ENCODE peak calls at places on chromosomes 16 and 17, in six cellular contexts. D is HCT116, C is Peyer's patch, M is lower leg skin, W is uterus, J is heart left ventricle. B is an unnamed sample.

GRCh38 chr16:3974751-3975150 is 94.2 kb upstream of the CREBBP start:
- DNase-seq in D (no peak), C (no peak), M (no peak), W (no peak), J (no peak), B (no peak)

GRCh38 chr16:17101646-17102045 is 369.1 kb downstream of the XYLT1 start:
- DNase-seq in D (peak; percentile 54), C (no peak), M (no peak), W (no peak), J (no peak), B (peak; percentile 14)

GRCh38 chr16:78520470-78520869 is 421.0 kb downstream of the WWOX start:
- DNase-seq in D (no peak), C (no peak), M (no peak), W (peak; percentile 40), J (no peak), B (no peak)

GRCh38 chr17:5915337-5915736 is 154.8 kb upstream of the WSCD1 start:
- DNase-seq in D (no peak), C (no peak), M (no peak), W (no peak), J (no peak), B (no peak)

GRCh38 chr16:67269766-67270165 is 9.6 kb upstream of the PLEKHG4 start:
- DNase-seq in D (no peak), C (no peak), M (no peak), W (no peak), J (no peak), B (no peak)

GRCh38 chr16:6704306-6704705 is 628.3 kb upstream of the RBFOX1 start:
- DNase-seq in D (no peak), C (no peak), M (no peak), W (no peak), J (no peak), B (no peak)

GRCh38 chr17:3896108-3897099 is 3.6 kb upstream of the CAMKK1 start:
- DNase-seq in D (no peak), C (no peak), M (no peak), W (no peak), J (no peak), B (no peak)

GRCh38 chr17:80830020-80830780 is 161.4 kb upstream of the CHMP6 start:
- DNase-seq in D (no peak), C (no peak), M (peak; percentile 71), W (no peak), J (no peak), B (no peak)

GRCh38 chr17:49260922-49261291 is 30.3 kb upstream of the PHOSPHO1 start:
- DNase-seq in D (no peak), C (no peak), M (no peak), W (no peak), J (no peak), B (no peak)

DNA sequence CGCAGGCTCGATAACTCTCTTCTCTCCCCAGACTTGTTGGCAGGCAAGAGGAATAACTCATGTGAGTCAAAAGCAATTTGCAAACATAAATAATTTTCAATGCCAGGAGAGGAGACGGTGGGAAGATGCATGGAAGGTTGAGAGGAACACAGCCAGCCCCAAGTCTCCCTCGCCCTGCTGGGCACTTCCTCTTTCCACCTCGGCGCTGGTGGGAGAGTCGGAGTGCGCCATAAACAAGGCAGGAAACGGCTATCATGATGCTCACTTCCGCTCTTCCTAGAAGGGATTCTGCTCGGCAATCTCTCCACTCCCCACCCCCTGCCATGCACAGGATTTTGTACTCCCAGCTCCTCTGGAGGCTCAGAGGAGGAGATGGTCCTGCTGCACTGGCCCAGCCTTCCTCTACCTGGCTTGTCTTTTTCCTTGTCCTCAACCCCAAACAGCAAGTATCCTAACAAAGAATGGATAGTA is 13.0 kb downstream of the CBX4 start:
- DNase-seq in D (no peak), C (no peak), M (no peak), W (no peak), J (peak; percentile 30), B (peak; percentile 87)
- H3K4me3 ChIP-seq in D (no peak overlapping the region), C (no peak overlapping the region), M (no peak overlapping the region), W (no peak overlapping the region), J (no peak overlapping the region), B (no peak overlapping the region)

GRCh38 chr17:28500712-28501379 is 5.3 kb upstream of the FOXN1 start:
- DNase-seq in D (no peak), C (no peak), M (no peak), W (no peak), J (no peak), B (peak; percentile 38)
- TF ChIP-seq POLR2A in D (no peak), C (no peak), M (no peak), W (no peak), J (no peak), B (no peak)

GRCh38 chr17:72115789-72116520 is 4.9 kb upstream of the SOX9 start:
- DNase-seq in D (no peak), C (no peak), M (peak; percentile 72), W (no peak), J (no peak), B (no peak)

GRCh38 chr17:72117748-72118587 is 2.9 kb upstream of the SOX9 start:
- DNase-seq in D (no peak), C (no peak), M (peak; percentile 85), W (no peak), J (no peak), B (no peak)

GRCh38 chr17:72116692-72117469 is 3.9 kb upstream of the SOX9 start:
- DNase-seq in D (no peak), C (no peak), M (peak; percentile 83), W (no peak), J (no peak), B (no peak)

GRCh38 chr17:72118588-72119279 is 2.1 kb upstream of the SOX9 start:
- DNase-seq in D (peak; percentile 58), C (no peak), M (peak; percentile 93), W (no peak), J (peak; percentile 68), B (peak; percentile 49)

DNA sequence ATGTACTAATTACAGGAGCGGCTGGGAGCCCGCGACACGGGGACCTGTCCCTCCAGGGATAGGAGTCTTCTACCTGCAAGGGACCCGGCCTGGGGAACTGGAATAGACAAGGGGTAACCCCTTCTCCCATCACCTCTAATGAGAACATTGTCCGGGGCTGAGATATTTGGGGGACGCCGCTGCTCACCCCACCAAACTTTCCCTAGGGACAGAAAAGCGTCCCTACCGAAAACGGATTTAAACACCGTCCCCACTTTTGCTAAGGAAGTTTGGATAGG is 3.4 kb upstream of the SOX9 start:
- DNase-seq in D (no peak), C (no peak), M (peak; percentile 87), W (no peak), J (no peak), B (no peak)
- H3K4me3 ChIP-seq in D (no peak overlapping the region), C (peak overlapping the region; percentile 49), M (no peak overlapping the region), W (no peak overlapping the region), J (peak overlapping the region; percentile 76), B (no peak overlapping the region)

GRCh38 chr17:62792122-62792800 is 15.9 kb downstream of the MARCHF10 start:
- DNase-seq in D (peak; percentile 61), C (no peak), M (peak; percentile 56), W (no peak), J (no peak), B (peak; percentile 18)

GRCh38 chr17:62791235-62792121 is 16.6 kb downstream of the MARCHF10 start:
- DNase-seq in D (no peak), C (no peak), M (peak; percentile 23), W (no peak), J (no peak), B (no peak)

GRCh38 chr17:62793919-62794665 is 14.0 kb downstream of the MARCHF10 start:
- DNase-seq in D (no peak), C (no peak), M (peak; percentile 32), W (no peak), J (no peak), B (no peak)

GRCh38 chr17:62797959-62798358 is 10.2 kb downstream of the MARCHF10 start:
- DNase-seq in D (no peak), C (no peak), M (no peak), W (no peak), J (no peak), B (no peak)

DNA sequence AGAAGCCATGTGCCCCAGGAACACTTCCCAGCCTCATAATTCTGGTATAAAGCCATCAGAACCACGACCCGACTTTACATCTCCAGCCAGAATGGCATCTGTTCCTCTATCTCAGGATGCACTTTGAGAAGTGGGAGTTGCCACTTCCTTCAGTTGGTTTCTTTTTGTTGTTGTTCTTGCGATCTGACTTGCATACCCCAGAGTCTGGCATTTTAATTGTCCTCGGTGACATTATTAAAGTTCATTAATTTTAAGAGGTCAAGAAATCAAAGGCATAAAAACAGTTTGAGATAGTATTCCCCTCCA is 13.5 kb downstream of the MARCHF10 start:
- DNase-seq in D (no peak), C (no peak), M (no peak), W (no peak), J (no peak), B (no peak)
- TF ChIP-seq POLR2A in D (no peak), C (no peak), M (no peak), W (no peak), J (no peak), B (no peak)

GRCh38 chr17:65060855-65061254 is 4.3 kb upstream of the GNA13 start:
- DNase-seq in D (no peak), C (no peak), M (no peak), W (no peak), J (no peak), B (no peak)

GRCh38 chr17:65057520-65058075 is 1.1 kb upstream of the GNA13 start:
- DNase-seq in D (no peak), C (no peak), M (peak; percentile 89), W (peak; percentile 55), J (peak; percentile 62), B (no peak)

GRCh38 chr17:65055708-65056638 is 567 bp downstream of the GNA13 start:
- DNase-seq in D (peak; percentile 16), C (peak; percentile 68), M (peak; percentile 94), W (peak; percentile 56), J (peak; percentile 72), B (peak; percentile 64)

GRCh38 chr17:65058615-65059014 is 2.1 kb upstream of the GNA13 start:
- DNase-seq in D (no peak), C (no peak), M (no peak), W (no peak), J (no peak), B (no peak)

DNA sequence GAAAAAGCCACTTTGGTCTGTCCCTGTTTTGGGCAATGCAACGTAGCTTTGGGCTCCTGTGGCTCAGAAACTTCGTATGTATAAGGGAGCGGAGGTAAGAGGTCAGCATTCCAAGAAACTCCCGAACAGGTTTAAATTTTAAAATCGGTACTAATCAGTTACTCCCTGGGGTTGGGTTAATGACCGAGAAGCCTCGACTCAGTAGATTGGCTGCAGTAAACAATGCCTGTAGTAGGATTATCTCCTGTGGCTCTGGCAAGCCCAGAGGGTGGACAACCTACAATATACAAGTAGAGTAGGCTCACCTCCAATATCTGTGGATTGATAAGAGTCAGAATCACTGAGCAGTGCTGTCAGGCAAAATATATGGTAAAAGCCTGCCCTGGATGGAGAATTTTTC is 1.6 kb upstream of the GNA13 start:
- DNase-seq in D (no peak), C (no peak), M (no peak), W (no peak), J (no peak), B (no peak)
- H3K4me3 ChIP-seq in D (no peak overlapping the region), C (no peak overlapping the region), M (no peak overlapping the region), W (no peak overlapping the region), J (no peak overlapping the region), B (no peak overlapping the region)

GRCh38 chr17:8222630-8223355 is 12.4 kb upstream of the AURKB start:
- DNase-seq in D (peak; percentile 87), C (peak; percentile 91), M (peak; percentile 99), W (peak; percentile 96), J (peak; percentile 95), B (peak; percentile 93)
- TF ChIP-seq POLR2A in D (peak; percentile 44), C (peak; percentile 70), M (no peak), W (peak; percentile 87), J (no peak), B (peak; percentile 66)

GRCh38 chr17:56909742-56910508 is 3.9 kb downstream of the TRIM25 start:
- DNase-seq in D (no peak), C (no peak), M (peak; percentile 89), W (peak; percentile 53), J (no peak), B (no peak)
- H3K4me3 ChIP-seq in D (no peak overlapping the region), C (no peak overlapping the region), M (no peak overlapping the region), W (no peak overlapping the region), J (no peak overlapping the region), B (peak overlapping the region; percentile 44)

B was measured in NB4.